ENCODE peak calls at places on chromosomes 5 and 9, in six cellular contexts. R is fibroblast of lung; M is foreskin fibroblast; O is KG1; L is activated CD4-positive, alpha-beta T cell treated with anti-CD3 and anti-CD28 coated beads, Interleukin-2, amount 10 ng/mL, durations not matched to agents 7 days and 5 days; X is stimulated activated naive CD4-positive, alpha-beta T cell treated with Interleukin-2 at 50 U/mL for 16 hours. N is an unnamed sample.

GRCh38 chr5:10934789-10935355 is 173.8 kb upstream of the DAP start:
- DNase-seq in R (no peak), M (no peak), O (no peak), L (no peak), X (no peak), N (no peak)

GRCh38 chr9:137812356-137813023 is 65.1 kb upstream of the CACNA1B start:
- DNase-seq in R (no peak), M (no peak), O (no peak), L (no peak), X (no peak), N (no peak)

GRCh38 chr5:6780802-6781391 is 67.7 kb downstream of the TENT4A start:
- DNase-seq in R (no peak), M (no peak), O (no peak), L (peak; percentile 42), X (peak; percentile 17), N (peak; percentile 34)

GRCh38 chr9:97558701-97559101 is 57.2 kb downstream of the TMOD1 start:
- DNase-seq in R (no peak), M (no peak), O (no peak), L (no peak), X (no peak), N (no peak)

GRCh38 chr5:149317281-149318048 is 27.8 kb upstream of the GRPEL2 start:
- DNase-seq in R (peak; percentile 61), M (peak; percentile 80), O (no peak), L (peak; percentile 53), X (peak; percentile 14), N (peak; percentile 70)

GRCh38 chr5:89930591-89931383 is 478.8 kb downstream of the CETN3 start:
- DNase-seq in R (peak; percentile 50), M (peak; percentile 75), O (no peak), L (no peak), X (no peak), N (no peak)

GRCh38 chr9:108956098-108956533 is 21.9 kb downstream of the ABITRAM start:
- DNase-seq in R (no peak), M (no peak), O (no peak), L (no peak), X (no peak), N (no peak)

GRCh38 chr5:57316798-57317327 is 143.0 kb downstream of the GPBP1 start:
- DNase-seq in R (peak; percentile 100), M (peak; percentile 86), O (no peak), L (no peak), X (no peak), N (no peak)

GRCh38 chr5:151520294-151520693 is 70.8 kb downstream of the FAT2 start:
- DNase-seq in R (no peak), M (peak; percentile 12), O (no peak), L (no peak), X (no peak), N (no peak)

GRCh38 chr9:137387034-137387890 is 35.7 kb downstream of the EXD3 start:
- DNase-seq in R (no peak), M (no peak), O (no peak), L (peak; percentile 66), X (no peak), N (no peak)

GRCh38 chr5:137155621-137156020 is 343.5 kb downstream of the SPOCK1 start:
- DNase-seq in R (no peak), M (no peak), O (no peak), L (no peak), X (no peak), N (no peak)

GRCh38 chr5:74357827-74358226 is 282.7 kb downstream of the ENC1 start:
- DNase-seq in R (no peak), M (peak; percentile 11), O (no peak), L (no peak), X (no peak), N (no peak)

GRCh38 chr5:175692996-175693700 is 35.3 kb downstream of the HRH2 start:
- DNase-seq in R (no peak), M (no peak), O (no peak), L (no peak), X (no peak), N (no peak)

GRCh38 chr5:54337523-54337922 is 27.1 kb upstream of the ARL15 start:
- DNase-seq in R (no peak), M (no peak), O (no peak), L (no peak), X (no peak), N (no peak)